ENCODE peak calls at places on chromosome 21, in seven cellular contexts. One of them, this sample, is unnamed. For H3K27me3, the result is how much of the 10 kb centered on the place peaks cover.

GRCh38 chr21:35120631-35121180 is 71.6 kb upstream of the RUNX1 start:
- DNase-seq in colonic mucosa: no peak
- DNase-seq in transverse colon: no peak
- DNase-seq in breast epithelium: no peak
- DNase-seq in tibial artery: no peak
- DNase-seq in CD8-positive, alpha-beta memory T cell: no peak
- DNase-seq in left ventricle myocardium inferior: no peak
- DNase-seq in this sample: no peak

GRCh38 chr21:25956993-25957714 is 213.4 kb downstream of the APP start:
- DNase-seq in colonic mucosa: no peak
- DNase-seq in transverse colon: no peak
- DNase-seq in breast epithelium: no peak
- DNase-seq in tibial artery: peak
- DNase-seq in CD8-positive, alpha-beta memory T cell: no peak
- DNase-seq in left ventricle myocardium inferior: no peak
- DNase-seq in this sample: no peak

GRCh38 chr21:25967566-25968438 is 202.8 kb downstream of the APP start:
- DNase-seq in colonic mucosa: no peak
- DNase-seq in transverse colon: no peak
- DNase-seq in breast epithelium: no peak
- DNase-seq in tibial artery: no peak
- DNase-seq in CD8-positive, alpha-beta memory T cell: no peak
- DNase-seq in left ventricle myocardium inferior: no peak
- DNase-seq in this sample: no peak

GRCh38 chr21:34984356-34984755 is 64.7 kb downstream of the RUNX1 start:
- DNase-seq in colonic mucosa: no peak
- DNase-seq in transverse colon: no peak
- DNase-seq in breast epithelium: no peak
- DNase-seq in tibial artery: no peak
- DNase-seq in CD8-positive, alpha-beta memory T cell: no peak
- DNase-seq in left ventricle myocardium inferior: no peak
- DNase-seq in this sample: no peak

GRCh38 chr21:21714396-21714795 is 716.2 kb downstream of the NCAM2 start:
- DNase-seq in colonic mucosa: no peak
- DNase-seq in transverse colon: no peak
- DNase-seq in breast epithelium: no peak
- DNase-seq in tibial artery: no peak
- DNase-seq in CD8-positive, alpha-beta memory T cell: no peak
- DNase-seq in left ventricle myocardium inferior: no peak
- DNase-seq in this sample: no peak

GRCh38 chr21:31521515-31521914 is 138.0 kb upstream of the SOD1 start:
- DNase-seq in colonic mucosa: no peak
- DNase-seq in transverse colon: no peak
- DNase-seq in breast epithelium: no peak
- DNase-seq in tibial artery: no peak
- DNase-seq in CD8-positive, alpha-beta memory T cell: no peak
- DNase-seq in left ventricle myocardium inferior: no peak
- DNase-seq in this sample: no peak

GRCh38 chr21:39666681-39667315 is 54.1 kb downstream of the B3GALT5 start:
- DNase-seq in colonic mucosa: peak
- DNase-seq in transverse colon: no peak
- DNase-seq in breast epithelium: peak
- DNase-seq in tibial artery: no peak
- DNase-seq in CD8-positive, alpha-beta memory T cell: no peak
- DNase-seq in left ventricle myocardium inferior: no peak
- DNase-seq in this sample: no peak

GRCh38 chr21:24456358-24456757 is 1150.9 kb downstream of the MRPL39 start:
- DNase-seq in colonic mucosa: no peak
- DNase-seq in transverse colon: no peak
- DNase-seq in breast epithelium: no peak
- DNase-seq in tibial artery: no peak
- DNase-seq in CD8-positive, alpha-beta memory T cell: no peak
- DNase-seq in left ventricle myocardium inferior: no peak
- DNase-seq in this sample: no peak

GRCh38 chr21:34243562-34243961 is 120.2 kb upstream of the KCNE2 start:
- DNase-seq in colonic mucosa: peak
- DNase-seq in transverse colon: peak
- DNase-seq in breast epithelium: no peak
- DNase-seq in tibial artery: no peak
- DNase-seq in CD8-positive, alpha-beta memory T cell: no peak
- DNase-seq in left ventricle myocardium inferior: no peak
- DNase-seq in this sample: no peak

GRCh38 chr21:28798798-28799197 is 193.9 kb downstream of the LTN1 start:
- DNase-seq in colonic mucosa: no peak
- DNase-seq in transverse colon: no peak
- DNase-seq in breast epithelium: no peak
- DNase-seq in tibial artery: no peak
- DNase-seq in CD8-positive, alpha-beta memory T cell: no peak
- DNase-seq in left ventricle myocardium inferior: no peak
- DNase-seq in this sample: no peak

GRCh38 chr21:40053007-40053406 is 185.8 kb downstream of the PCP4 start:
- DNase-seq in colonic mucosa: no peak
- DNase-seq in transverse colon: peak
- DNase-seq in breast epithelium: peak
- DNase-seq in tibial artery: peak
- DNase-seq in CD8-positive, alpha-beta memory T cell: no peak
- DNase-seq in left ventricle myocardium inferior: peak
- DNase-seq in this sample: peak

GRCh38 chr21:14706712-14707111 is 160.6 kb upstream of the SAMSN1 start:
- DNase-seq in colonic mucosa: no peak
- DNase-seq in transverse colon: no peak
- DNase-seq in breast epithelium: no peak
- DNase-seq in tibial artery: no peak
- DNase-seq in CD8-positive, alpha-beta memory T cell: no peak
- DNase-seq in left ventricle myocardium inferior: no peak
- DNase-seq in this sample: no peak

GRCh38 chr21:16954787-16955186 is 558.1 kb upstream of the CXADR start:
- DNase-seq in colonic mucosa: no peak
- DNase-seq in transverse colon: no peak
- DNase-seq in breast epithelium: no peak
- DNase-seq in tibial artery: no peak
- DNase-seq in CD8-positive, alpha-beta memory T cell: no peak
- DNase-seq in left ventricle myocardium inferior: no peak
- DNase-seq in this sample: no peak

GRCh38 chr21:31912501-31912900 is 39.7 kb downstream of the HUNK start:
- DNase-seq in colonic mucosa: no peak
- DNase-seq in transverse colon: no peak
- DNase-seq in breast epithelium: no peak
- DNase-seq in tibial artery: no peak
- DNase-seq in CD8-positive, alpha-beta memory T cell: no peak
- DNase-seq in left ventricle myocardium inferior: no peak
- DNase-seq in this sample: no peak

GRCh38 chr21:29676395-29676794 is 263.4 kb downstream of the GRIK1 start:
- DNase-seq in colonic mucosa: no peak
- DNase-seq in transverse colon: no peak
- DNase-seq in breast epithelium: no peak
- DNase-seq in tibial artery: no peak
- DNase-seq in CD8-positive, alpha-beta memory T cell: no peak
- DNase-seq in left ventricle myocardium inferior: no peak
- DNase-seq in this sample: no peak

GRCh38 chr21:27164208-27165172 is 197.6 kb upstream of the ADAMTS5 start:
- DNase-seq in colonic mucosa: no peak
- DNase-seq in transverse colon: no peak
- DNase-seq in breast epithelium: no peak
- DNase-seq in tibial artery: no peak
- DNase-seq in CD8-positive, alpha-beta memory T cell: no peak
- DNase-seq in left ventricle myocardium inferior: no peak
- DNase-seq in this sample: no peak

GRCh38 chr21:17688912-17689874 is 76.5 kb upstream of the BTG3 start:
- DNase-seq in colonic mucosa: peak
- DNase-seq in transverse colon: peak
- DNase-seq in breast epithelium: peak
- DNase-seq in tibial artery: no peak
- DNase-seq in CD8-positive, alpha-beta memory T cell: peak
- DNase-seq in left ventricle myocardium inferior: peak
- DNase-seq in this sample: peak

GRCh38 chr21:26447932-26448331 is 125.2 kb downstream of the CYYR1 start:
- DNase-seq in colonic mucosa: no peak
- DNase-seq in transverse colon: no peak
- DNase-seq in breast epithelium: no peak
- DNase-seq in tibial artery: no peak
- DNase-seq in CD8-positive, alpha-beta memory T cell: no peak
- DNase-seq in left ventricle myocardium inferior: no peak
- DNase-seq in this sample: no peak

GRCh38 chr21:28397040-28397439 is 595.6 kb downstream of the LTN1 start:
- DNase-seq in colonic mucosa: no peak
- DNase-seq in transverse colon: no peak
- DNase-seq in breast epithelium: no peak
- DNase-seq in tibial artery: no peak
- DNase-seq in CD8-positive, alpha-beta memory T cell: no peak
- DNase-seq in left ventricle myocardium inferior: no peak
- DNase-seq in this sample: no peak

GRCh38 chr21:34613679-34614442 is 1.1 kb downstream of the RCAN1 start:
- DNase-seq in colonic mucosa: no peak
- DNase-seq in transverse colon: no peak
- DNase-seq in breast epithelium: no peak
- DNase-seq in tibial artery: no peak
- DNase-seq in CD8-positive, alpha-beta memory T cell: no peak
- DNase-seq in left ventricle myocardium inferior: no peak
- DNase-seq in this sample: peak

DNA sequence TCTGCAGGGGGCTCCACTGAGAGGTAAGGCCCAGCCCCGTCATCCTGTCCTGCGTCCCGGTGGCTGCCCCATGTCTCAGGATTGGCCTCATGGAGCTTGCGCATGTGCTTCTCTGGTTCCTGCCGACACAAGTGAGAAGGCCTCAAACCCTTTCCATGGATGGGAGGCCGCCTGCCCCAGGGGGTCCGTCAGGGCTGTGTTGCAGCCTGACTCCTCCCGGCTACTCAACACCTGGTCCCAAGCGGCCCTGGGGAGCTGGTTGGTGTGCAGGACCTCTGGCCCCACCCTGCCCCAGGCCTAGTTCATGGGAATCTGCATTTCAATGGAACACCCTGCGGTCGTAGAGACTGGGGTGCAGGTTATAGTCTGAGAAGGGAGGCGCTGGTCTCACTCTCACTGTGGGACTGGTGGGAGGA is 21.1 kb upstream of the PDE9A start:
- DNase-seq in colonic mucosa: no peak
- DNase-seq in transverse colon: peak
- DNase-seq in breast epithelium: no peak
- DNase-seq in tibial artery: no peak
- DNase-seq in CD8-positive, alpha-beta memory T cell: no peak
- DNase-seq in left ventricle myocardium inferior: no peak
- DNase-seq in this sample: no peak
- H3K27me3 ChIP-seq in colonic mucosa: under half
- H3K27me3 ChIP-seq in transverse colon: under half
- H3K27me3 ChIP-seq in breast epithelium: under half
- H3K27me3 ChIP-seq in tibial artery: under half
- H3K27me3 ChIP-seq in CD8-positive, alpha-beta memory T cell: under half
- H3K27me3 ChIP-seq in left ventricle myocardium inferior: half or more
- H3K27me3 ChIP-seq in this sample: under half

DNA sequence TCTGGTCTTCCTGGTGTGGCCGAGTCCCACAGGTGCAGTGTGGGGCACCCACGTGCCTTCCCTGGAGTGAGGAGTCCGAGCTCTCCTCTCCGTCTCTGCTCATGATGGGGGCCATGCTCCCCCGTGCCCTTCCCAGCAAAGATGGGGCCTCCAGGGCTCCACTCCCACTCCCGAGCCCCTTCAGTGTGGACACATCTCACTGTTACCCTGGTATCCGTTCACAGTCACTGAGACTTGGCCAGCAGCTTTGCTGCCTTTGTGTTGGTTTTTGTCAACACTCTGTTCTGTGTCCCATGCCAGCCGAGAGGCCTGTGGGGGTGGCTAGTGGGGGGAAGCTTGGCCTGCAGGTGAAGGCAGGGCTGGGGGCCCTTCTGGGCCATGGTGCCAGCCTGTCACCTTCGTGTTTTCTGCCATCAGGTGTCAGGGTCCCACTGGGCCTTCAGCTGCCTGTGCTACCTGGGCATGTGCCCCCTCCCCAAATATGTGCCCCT is 46.9 kb upstream of the POFUT2 start:
- DNase-seq in colonic mucosa: no peak
- DNase-seq in transverse colon: no peak
- DNase-seq in breast epithelium: no peak
- DNase-seq in tibial artery: no peak
- DNase-seq in CD8-positive, alpha-beta memory T cell: no peak
- DNase-seq in left ventricle myocardium inferior: peak
- DNase-seq in this sample: no peak
- H3K27me3 ChIP-seq in colonic mucosa: under half
- H3K27me3 ChIP-seq in transverse colon: under half
- H3K27me3 ChIP-seq in breast epithelium: under half
- H3K27me3 ChIP-seq in tibial artery: under half
- H3K27me3 ChIP-seq in CD8-positive, alpha-beta memory T cell: under half
- H3K27me3 ChIP-seq in left ventricle myocardium inferior: under half
- H3K27me3 ChIP-seq in this sample: under half

GRCh38 chr21:33061233-33061632 is 8.7 kb upstream of the OLIG1 start:
- DNase-seq in colonic mucosa: no peak
- DNase-seq in transverse colon: no peak
- DNase-seq in breast epithelium: no peak
- DNase-seq in tibial artery: no peak
- DNase-seq in CD8-positive, alpha-beta memory T cell: no peak
- DNase-seq in left ventricle myocardium inferior: no peak
- DNase-seq in this sample: no peak
- H3K27me3 ChIP-seq in colonic mucosa: under half
- H3K27me3 ChIP-seq in transverse colon: under half
- H3K27me3 ChIP-seq in breast epithelium: under half
- H3K27me3 ChIP-seq in tibial artery: half or more
- H3K27me3 ChIP-seq in CD8-positive, alpha-beta memory T cell: under half
- H3K27me3 ChIP-seq in left ventricle myocardium inferior: half or more
- H3K27me3 ChIP-seq in this sample: under half

GRCh38 chr21:38660333-38661295 is 145.1 kb upstream of the ETS2 start:
- DNase-seq in colonic mucosa: peak
- DNase-seq in transverse colon: peak
- DNase-seq in breast epithelium: peak
- DNase-seq in tibial artery: peak
- DNase-seq in CD8-positive, alpha-beta memory T cell: no peak
- DNase-seq in left ventricle myocardium inferior: peak
- DNase-seq in this sample: no peak
- H3K27me3 ChIP-seq in colonic mucosa: under half
- H3K27me3 ChIP-seq in transverse colon: half or more
- H3K27me3 ChIP-seq in breast epithelium: half or more
- H3K27me3 ChIP-seq in tibial artery: under half
- H3K27me3 ChIP-seq in CD8-positive, alpha-beta memory T cell: under half
- H3K27me3 ChIP-seq in left ventricle myocardium inferior: half or more
- H3K27me3 ChIP-seq in this sample: under half

GRCh38 chr21:41779659-41780058 is 12.8 kb upstream of the RIPK4 start:
- DNase-seq in colonic mucosa: peak
- DNase-seq in transverse colon: no peak
- DNase-seq in breast epithelium: no peak
- DNase-seq in tibial artery: no peak
- DNase-seq in CD8-positive, alpha-beta memory T cell: no peak
- DNase-seq in left ventricle myocardium inferior: no peak
- DNase-seq in this sample: no peak
- H3K27me3 ChIP-seq in colonic mucosa: under half
- H3K27me3 ChIP-seq in transverse colon: half or more
- H3K27me3 ChIP-seq in breast epithelium: under half
- H3K27me3 ChIP-seq in tibial artery: under half
- H3K27me3 ChIP-seq in CD8-positive, alpha-beta memory T cell: under half
- H3K27me3 ChIP-seq in left ventricle myocardium inferior: half or more
- H3K27me3 ChIP-seq in this sample: under half

DNA sequence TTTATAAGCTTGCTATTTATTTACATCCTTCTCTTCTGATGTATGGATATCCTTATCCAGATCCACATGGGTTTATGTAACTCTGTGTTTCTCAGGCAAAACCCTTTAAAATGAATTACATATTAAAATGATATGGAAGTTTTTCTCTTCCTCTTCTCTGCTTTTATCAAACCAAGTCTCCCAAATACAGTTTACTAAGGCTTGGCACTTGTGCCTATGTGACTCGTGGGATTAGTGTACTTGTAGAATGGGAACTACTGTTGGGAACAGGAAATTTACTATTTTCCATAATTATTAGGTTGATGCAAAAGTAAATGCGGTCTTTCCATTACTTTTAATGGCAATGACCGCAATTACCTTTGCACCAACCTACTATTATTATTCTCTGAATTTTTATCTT is 14.8 kb downstream of the SIM2 start:
- DNase-seq in colonic mucosa: no peak
- DNase-seq in transverse colon: no peak
- DNase-seq in breast epithelium: no peak
- DNase-seq in tibial artery: no peak
- DNase-seq in CD8-positive, alpha-beta memory T cell: no peak
- DNase-seq in left ventricle myocardium inferior: no peak
- DNase-seq in this sample: no peak
- H3K27me3 ChIP-seq in colonic mucosa: under half
- H3K27me3 ChIP-seq in transverse colon: half or more
- H3K27me3 ChIP-seq in breast epithelium: half or more
- H3K27me3 ChIP-seq in tibial artery: half or more
- H3K27me3 ChIP-seq in CD8-positive, alpha-beta memory T cell: under half
- H3K27me3 ChIP-seq in left ventricle myocardium inferior: half or more
- H3K27me3 ChIP-seq in this sample: under half

This sample was measured in prostate gland.